ENCODE peak calls at places on chromosomes 1 and 21, in five cellular contexts. I is HTR-8/SVneo, Q is neuronal stem cell, Z is NCI-H2107, J is fibroblast of mammary gland. K is an unnamed sample.

GRCh38 chr1:204280099-204280498 is 66.3 kb upstream of the GOLT1A start:
- DNase-seq in Q (no peak), Z (no peak), I (no peak), J (no peak), K (no peak)

GRCh38 chr1:165289556-165289955 is 67.0 kb downstream of the LMX1A start:
- DNase-seq in I (no peak), Q (no peak), J (no peak), Z (no peak), K (no peak)

GRCh38 chr1:192668434-192668983 is 32.6 kb downstream of the RGS13 start:
- DNase-seq in Q (no peak), I (no peak), Z (no peak), J (no peak), K (no peak)

GRCh38 chr1:244749230-244750016 is 86.0 kb upstream of the COX20 start:
- DNase-seq in J (no peak), Q (no peak), Z (no peak), I (no peak), K (no peak)

GRCh38 chr21:37074195-37074510 is 1.1 kb downstream of the TTC3 start:
- DNase-seq in J (peak; percentile 18), Q (no peak), Z (no peak), I (no peak), K (no peak)

GRCh38 chr1:153790996-153791855 is 16.0 kb downstream of the SLC27A3 start:
- DNase-seq in Q (no peak), Z (no peak), J (peak; percentile 88), I (no peak), K (peak; percentile 78)

GRCh38 chr1:234823191-234824176 is 213.5 kb upstream of the IRF2BP2 start:
- DNase-seq in Z (no peak), Q (no peak), J (no peak), I (no peak), K (no peak)

GRCh38 chr1:23506376-23507107 is 22.6 kb upstream of the ASAP3 start:
- DNase-seq in Z (no peak), I (no peak), J (no peak), Q (no peak), K (no peak)

GRCh38 chr1:239763850-239764249 is 327.8 kb upstream of the FMN2 start:
- DNase-seq in J (no peak), I (no peak), Z (no peak), Q (no peak), K (no peak)

GRCh38 chr1:96842215-96842614 is 120.6 kb downstream of the PTBP2 start:
- DNase-seq in Z (no peak), J (peak; percentile 28), Q (no peak), I (no peak), K (no peak)

GRCh38 chr1:161189036-161189435 is 9.8 kb downstream of the ADAMTS4 start:
- DNase-seq in I (no peak), Q (no peak), J (peak; percentile 99), Z (no peak), K (no peak)

GRCh38 chr1:116910379-116911165 is 856 bp downstream of the PTGFRN start:
- DNase-seq in J (no peak), Q (no peak), Z (peak; percentile 32), I (no peak), K (peak; percentile 72)

GRCh38 chr1:206067486-206068302 is 14.7 kb downstream of the RHEX start:
- DNase-seq in Z (no peak), J (peak; percentile 34), Q (no peak), I (no peak), K (no peak)

GRCh38 chr1:34681481-34682451 is 73.1 kb upstream of the GJB5 start:
- DNase-seq in J (peak; percentile 35), Z (no peak), Q (peak; percentile 44), I (peak; percentile 26), K (no peak)

GRCh38 chr1:182869241-182869666 is 30.1 kb downstream of the DHX9 start:
- DNase-seq in Q (peak; percentile 57), Z (no peak), I (no peak), J (no peak), K (no peak)

GRCh38 chr1:109091196-109092193 is 931 bp downstream of the TMEM167B start:
- DNase-seq in Q (no peak), I (no peak), Z (peak; percentile 5), J (peak; percentile 56), K (no peak)

GRCh38 chr1:218345673-218346390 is 696 bp downstream of the TGFB2 start:
- DNase-seq in Q (no peak), Z (peak; percentile 45), I (no peak), J (peak; percentile 67), K (peak; percentile 73)

GRCh38 chr21:45979141-45979631 is 2.4 kb upstream of the COL6A1 start:
- DNase-seq in Z (no peak), I (no peak), J (peak; percentile 75), Q (no peak), K (peak; percentile 42)

GRCh38 chr21:15250384-15250783 is 185.6 kb upstream of the NRIP1 start:
- DNase-seq in Q (no peak), J (peak; percentile 76), Z (no peak), I (peak; percentile 2), K (no peak)

GRCh38 chr1:24898152-24898908 is 31.7 kb downstream of the RUNX3 start:
- DNase-seq in I (peak; percentile 74), Q (peak; percentile 31), J (peak; percentile 23), Z (no peak), K (peak; percentile 73)

GRCh38 chr1:15902882-15903281 is 55.4 kb downstream of the SPEN start:
- DNase-seq in I (no peak), J (peak; percentile 89), Q (no peak), Z (no peak), K (no peak)

GRCh38 chr1:164672610-164673009 is 113.6 kb downstream of the PBX1 start:
- DNase-seq in I (no peak), Q (no peak), Z (no peak), J (no peak), K (no peak)

GRCh38 chr1:219518168-219518905 is 94.6 kb downstream of the ZC3H11B start:
- DNase-seq in Z (no peak), Q (no peak), J (peak; percentile 57), I (peak; percentile 27), K (no peak)

GRCh38 chr1:208358681-208359080 is 114.5 kb upstream of the PLXNA2 start:
- DNase-seq in Z (no peak), Q (no peak), J (no peak), I (no peak), K (no peak)

GRCh38 chr1:2416403-2416802 is 4.0 kb upstream of the PEX10 start:
- DNase-seq in Q (no peak), Z (no peak), I (no peak), J (no peak), K (no peak)

GRCh38 chr1:39104158-39105060 is 78.3 kb downstream of the NDUFS5 start:
- DNase-seq in Q (no peak), J (peak; percentile 33), I (no peak), Z (peak; percentile 99), K (peak; percentile 55)

GRCh38 chr1:2966435-2966834 is 54.8 kb upstream of the ACTRT2 start:
- DNase-seq in J (no peak), I (no peak), Q (no peak), Z (no peak), K (no peak)

GRCh38 chr1:185628102-185628501 is 106.1 kb upstream of the HMCN1 start:
- DNase-seq in J (no peak), Q (no peak), I (no peak), Z (no peak), K (no peak)

GRCh38 chr1:1230656-1231399 is 973 bp downstream of the SDF4 start:
- DNase-seq in Z (no peak), I (peak; percentile 34), Q (no peak), J (peak; percentile 86), K (no peak)

GRCh38 chr1:33392639-33393038 is 38.3 kb downstream of the PHC2 start:
- DNase-seq in J (peak; percentile 47), Z (no peak), Q (no peak), I (no peak), K (no peak)

GRCh38 chr1:232594768-232595698 is 34.9 kb downstream of the SIPA1L2 start:
- DNase-seq in J (no peak), Q (peak; percentile 73), I (no peak), Z (no peak), K (no peak)

GRCh38 chr21:28213221-28213620 is 779.5 kb downstream of the LTN1 start:
- DNase-seq in I (no peak), J (no peak), Q (no peak), Z (no peak), K (no peak)